ENCODE peak calls at places on chromosomes 5 and 9, in seven cellular contexts. V is type B pancreatic cell; J is body of pancreas; M is pancreas; H is spleen; Q is CD8-positive, alpha-beta T cell; U is WTC11. B is an unnamed sample.

GRCh38 chr5:159851053-159851452 is 65.2 kb upstream of the ADRA1B start:
- DNase-seq in V (no peak), J (no peak), M (no peak), H (no peak), Q (no peak), U (no peak), B (no peak)

GRCh38 chr5:78964889-78965288 is 20.2 kb downstream of the ARSB start:
- DNase-seq in V (no peak), J (no peak), M (no peak), H (no peak), Q (no peak), U (no peak), B (no peak)

GRCh38 chr9:90086076-90086475 is 481.3 kb downstream of the GADD45G start:
- DNase-seq in V (no peak), J (no peak), M (no peak), H (no peak), Q (no peak), U (no peak), B (no peak)

GRCh38 chr5:132258102-132259060 is 885 bp downstream of the PDLIM4 start:
- DNase-seq in V (peak), J (no peak), M (no peak), H (peak), Q (no peak), U (no peak), B (no peak)

GRCh38 chr9:81601639-81602623 is 87.4 kb downstream of the TLE1 start:
- DNase-seq in V (no peak), J (no peak), M (no peak), H (no peak), Q (no peak), U (no peak), B (no peak)

GRCh38 chr5:67405755-67406154 is 209.2 kb upstream of the CD180 start:
- DNase-seq in V (no peak), J (no peak), M (no peak), H (no peak), Q (no peak), U (no peak), B (no peak)

GRCh38 chr5:132060501-132061161 is at the start of gene IL3:
- DNase-seq in V (no peak), J (peak), M (no peak), H (peak), Q (no peak), U (no peak), B (no peak)

GRCh38 chr9:85041737-85042136 is 372.2 kb downstream of the NTRK2 start:
- DNase-seq in V (no peak), J (no peak), M (no peak), H (no peak), Q (no peak), U (no peak), B (no peak)

GRCh38 chr5:147490989-147491388 is 18.9 kb downstream of the DPYSL3 start:
- DNase-seq in V (no peak), J (no peak), M (no peak), H (no peak), Q (no peak), U (no peak), B (no peak)

GRCh38 chr5:78754655-78755054 is 106.1 kb upstream of the LHFPL2 start:
- DNase-seq in V (no peak), J (no peak), M (no peak), H (no peak), Q (no peak), U (no peak), B (no peak)

GRCh38 chr5:153654444-153654843 is 164.0 kb downstream of the GRIA1 start:
- DNase-seq in V (no peak), J (no peak), M (no peak), H (no peak), Q (no peak), U (no peak), B (no peak)

GRCh38 chr9:98523231-98523901 is 185.4 kb downstream of the GABBR2 start:
- DNase-seq in V (no peak), J (no peak), M (no peak), H (no peak), Q (no peak), U (peak), B (no peak)

GRCh38 chr9:137480686-137481683 is 21.9 kb upstream of the NSMF start:
- DNase-seq in V (no peak), J (no peak), M (no peak), H (peak), Q (no peak), U (no peak), B (no peak)

GRCh38 chr5:134524219-134524825 is 1.1 kb upstream of the JADE2 start:
- DNase-seq in V (peak), J (peak), M (peak), H (peak), Q (peak), U (peak), B (no peak)

GRCh38 chr9:96441798-96442445 is 8.0 kb upstream of the HABP4 start:
- DNase-seq in V (no peak), J (no peak), M (no peak), H (no peak), Q (no peak), U (no peak), B (no peak)
- TF ChIP-seq CTCF in V (peak), J (peak), M (no peak), H (no peak), Q (no peak), U (peak), B (peak)

GRCh38 chr9:22037954-22038690 is 29.0 kb upstream of the CDKN2B start:
- DNase-seq in V (no peak), J (no peak), M (no peak), H (no peak), Q (no peak), U (no peak), B (no peak)
- TF ChIP-seq CTCF in V (peak), J (peak), M (no peak), H (peak), Q (peak), U (no peak), B (peak)

GRCh38 chr9:128656416-128657343 is at the start of gene DYNC2I2:
- DNase-seq in V (peak), J (peak), M (peak), H (peak), Q (peak), U (peak), B (peak)
- TF ChIP-seq CTCF in V (no peak), J (no peak), M (no peak), H (peak), Q (no peak), U (no peak), B (no peak)

DNA sequence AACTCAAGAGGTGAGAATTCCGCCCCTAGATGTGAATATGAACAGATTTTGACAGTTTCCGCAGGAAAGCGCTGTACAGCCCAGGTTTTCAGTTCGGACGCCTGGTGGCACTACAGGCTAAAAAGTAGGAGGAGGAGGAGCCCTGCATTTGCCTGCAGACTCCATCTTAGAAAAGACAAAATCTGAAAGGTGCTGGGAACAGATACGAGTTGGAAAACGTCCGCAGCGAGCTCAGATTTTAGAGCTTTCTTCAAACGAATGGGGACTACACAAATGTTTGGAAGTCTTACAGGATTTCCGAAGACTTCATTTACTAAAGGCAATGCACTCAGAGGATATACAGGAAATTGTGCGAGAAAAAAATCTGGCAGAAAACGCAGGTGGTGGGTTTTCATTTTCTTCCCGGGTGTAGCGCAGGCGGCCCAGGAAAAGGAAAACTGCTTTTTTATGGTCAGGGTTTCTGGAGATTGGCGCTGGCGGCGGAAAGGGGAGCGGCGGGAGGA is 9.9 kb upstream of the PCDHB2 start:
- DNase-seq in V (no peak), J (peak), M (peak), H (no peak), Q (peak), U (peak), B (no peak)
- TF ChIP-seq CTCF in V (peak), J (peak), M (no peak), H (peak), Q (peak), U (no peak), B (peak)

GRCh38 chr9:11149065-11149464 is 536.3 kb upstream of the PTPRD start:
- DNase-seq in V (no peak), J (no peak), M (no peak), H (no peak), Q (no peak), U (peak), B (no peak)
- TF ChIP-seq CTCF in V (no peak), J (no peak), M (no peak), H (no peak), Q (no peak), U (peak), B (no peak)